ENCODE peak calls at places on chromosomes 7 and 10, in four cellular contexts. P is A549, H is HepG2, T is IMR-90. M is an unnamed sample.

GRCh38 chr10:49015700-49016099 is 76.1 kb upstream of the LRRC18 start:
- DNase-seq in P (no peak), H (no peak), T (no peak), M (no peak)

GRCh38 chr10:69377936-69378335 is 38.8 kb downstream of the TACR2 start:
- DNase-seq in P (no peak), H (no peak), T (no peak), M (no peak)

GRCh38 chr7:41010967-41011366 is 691.9 kb downstream of the INHBA start:
- DNase-seq in P (no peak), H (no peak), T (no peak), M (no peak)

GRCh38 chr10:84329094-84329611 is 764 bp downstream of the CCSER2 start:
- DNase-seq in P (peak; percentile 47), H (peak; percentile 47), T (peak; percentile 59), M (peak; percentile 45)

GRCh38 chr10:44195120-44196007 is 189.5 kb downstream of the CXCL12 start:
- DNase-seq in P (peak; percentile 29), H (peak; percentile 89), T (peak; percentile 94), M (no peak)

GRCh38 chr7:55469271-55469681 is 103.0 kb downstream of the VOPP1 start:
- DNase-seq in P (no peak), H (no peak), T (no peak), M (no peak)

GRCh38 chr10:117348236-117348635 is 27.0 kb downstream of the PDZD8 start:
- DNase-seq in P (no peak), H (no peak), T (no peak), M (no peak)

GRCh38 chr10:96090463-96090800 is 39.7 kb upstream of the ZNF518A start:
- DNase-seq in P (no peak), H (no peak), T (no peak), M (no peak)

GRCh38 chr7:123220396-123220795 is 20.6 kb upstream of the SLC13A1 start:
- DNase-seq in P (no peak), H (no peak), T (no peak), M (no peak)

GRCh38 chr7:77665161-77665560 is 31.1 kb upstream of the RSBN1L start:
- DNase-seq in P (no peak), H (no peak), T (peak; percentile 52), M (no peak)

GRCh38 chr7:3960045-3960772 is 659.2 kb downstream of the SDK1 start:
- DNase-seq in P (no peak), H (no peak), T (no peak), M (no peak)

GRCh38 chr7:3956949-3957348 is 655.9 kb downstream of the SDK1 start:
- DNase-seq in P (no peak), H (no peak), T (no peak), M (no peak)

GRCh38 chr7:3959364-3959763 is 658.3 kb downstream of the SDK1 start:
- DNase-seq in P (no peak), H (no peak), T (no peak), M (no peak)

GRCh38 chr7:3955751-3956696 is 655.0 kb downstream of the SDK1 start:
- DNase-seq in P (peak; percentile 11), H (no peak), T (peak; percentile 65), M (no peak)

DNA sequence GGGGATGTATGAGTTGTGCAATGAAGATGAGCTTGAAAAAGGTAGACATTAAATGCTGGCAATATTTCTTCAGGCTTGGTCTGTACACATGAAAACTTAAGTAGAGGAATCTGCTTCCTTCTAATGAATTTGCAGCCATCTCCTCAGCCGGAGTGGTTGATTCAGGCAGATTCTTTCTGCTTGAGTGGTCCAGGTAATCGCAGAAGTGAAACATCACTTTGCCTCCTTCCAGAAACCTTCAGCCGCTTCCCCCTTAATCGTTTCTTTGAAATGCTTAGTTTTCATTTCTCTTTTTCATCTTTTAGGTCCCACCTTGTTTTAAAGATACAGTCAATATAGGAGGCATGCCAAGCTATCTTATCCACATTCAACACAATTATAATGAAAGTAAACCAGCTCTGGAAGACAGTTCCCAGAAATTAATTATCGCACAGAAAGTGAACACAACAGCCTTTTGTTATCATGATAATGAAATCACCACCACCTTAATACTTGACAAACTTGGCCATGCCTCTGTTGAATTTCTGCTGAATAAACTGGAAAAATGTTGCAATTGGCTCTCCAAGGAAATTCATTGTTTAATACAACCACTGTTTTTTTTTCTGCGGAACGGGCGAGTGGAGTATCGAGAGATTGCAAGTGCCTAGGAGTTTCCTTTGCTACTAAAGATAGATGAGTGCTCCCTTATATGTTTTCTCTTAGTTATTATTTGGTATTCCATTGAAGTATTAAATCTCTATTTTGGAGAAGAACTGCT is 656.9 kb downstream of the SDK1 start:
- DNase-seq in P (no peak), H (no peak), T (no peak), M (no peak)
- TF ChIP-seq SMC3 in P (no peak), H (no peak), T (no peak), M (no peak)

GRCh38 chr10:32326119-32326518 is 20.8 kb downstream of the EPC1 start:
- DNase-seq in P (no peak), H (no peak), T (no peak), M (no peak)
- TF ChIP-seq MAFK in P (no peak), H (no peak), T (no peak), M (no peak)

DNA sequence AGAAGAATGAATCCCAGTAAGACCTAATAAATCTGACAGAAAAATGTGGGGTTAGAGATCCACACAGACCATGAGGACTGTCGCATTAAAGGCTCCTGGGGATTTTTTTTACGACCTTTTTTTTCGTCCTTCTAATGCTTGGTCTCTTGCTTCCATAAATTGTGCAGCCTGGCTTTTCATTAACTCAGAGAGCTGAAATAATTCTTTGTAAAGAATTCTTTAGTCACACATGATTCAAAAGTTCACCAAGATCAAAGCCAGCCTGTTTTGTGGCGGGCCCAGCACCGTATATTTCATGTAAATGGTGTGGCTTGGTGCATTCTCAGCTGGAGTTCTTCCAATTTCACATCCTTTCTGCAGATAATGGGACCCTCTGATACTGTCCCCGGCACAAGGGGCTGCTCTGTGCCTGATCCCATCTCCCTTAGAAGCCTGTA is 206.6 kb upstream of the BMPER start:
- DNase-seq in P (no peak), H (peak; percentile 82), T (no peak), M (no peak)
- TF ChIP-seq SMC3 in P (no peak), H (no peak), T (no peak), M (no peak)

GRCh38 chr10:30817541-30817940 is 188.0 kb upstream of the LYZL2 start:
- DNase-seq in P (no peak), H (no peak), T (no peak), M (no peak)

GRCh38 chr10:30819306-30820190 is 190.0 kb upstream of the LYZL2 start:
- DNase-seq in P (no peak), H (no peak), T (peak; percentile 88), M (no peak)

GRCh38 chr10:30818854-30819253 is 189.3 kb upstream of the LYZL2 start:
- DNase-seq in P (no peak), H (no peak), T (no peak), M (no peak)

GRCh38 chr10:30816812-30817193 is 187.2 kb upstream of the LYZL2 start:
- DNase-seq in P (no peak), H (no peak), T (no peak), M (peak; percentile 18)

DNA sequence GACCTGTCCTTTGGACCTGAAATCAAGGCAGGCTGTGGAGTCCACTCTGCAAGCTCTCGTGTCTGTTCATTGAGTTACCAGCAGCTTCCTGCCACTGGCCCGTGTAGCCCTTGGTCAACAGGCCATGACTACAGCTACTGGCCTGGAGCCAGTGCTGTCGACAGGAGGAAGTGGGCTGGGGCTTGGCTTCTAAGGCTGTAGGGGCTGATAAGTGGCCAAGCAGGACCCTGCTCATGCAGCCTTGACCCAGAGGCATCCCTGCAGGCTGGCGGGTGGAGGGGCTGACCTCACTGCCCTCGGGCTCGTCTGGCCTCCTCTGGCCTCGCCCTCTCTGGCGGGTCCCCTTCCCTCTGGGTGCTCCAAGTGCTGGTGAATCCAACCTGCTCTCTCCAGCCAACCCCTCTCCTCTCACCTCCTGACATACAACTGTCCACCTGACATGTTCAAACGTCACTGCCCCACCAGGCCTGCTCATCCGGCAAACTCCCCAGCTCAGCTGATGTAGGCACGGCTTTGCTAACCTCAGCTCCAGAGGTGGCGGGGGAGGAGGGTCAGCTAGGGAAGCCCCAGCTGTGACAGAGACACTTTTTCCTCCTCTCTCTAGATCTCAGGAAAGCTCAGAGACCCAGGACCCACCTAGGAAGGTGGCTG is 188.6 kb upstream of the LYZL2 start:
- DNase-seq in P (no peak), H (no peak), T (peak; percentile 58), M (peak; percentile 62)
- TF ChIP-seq MAFK in P (no peak), H (no peak), T (no peak), M (no peak)

GRCh38 chr10:14060320-14061070 is 270.2 kb downstream of the FRMD4A start:
- DNase-seq in P (no peak), H (no peak), T (no peak), M (no peak)
- TF ChIP-seq SMC3 in P (no peak), H (no peak), T (no peak), M (no peak)

DNA sequence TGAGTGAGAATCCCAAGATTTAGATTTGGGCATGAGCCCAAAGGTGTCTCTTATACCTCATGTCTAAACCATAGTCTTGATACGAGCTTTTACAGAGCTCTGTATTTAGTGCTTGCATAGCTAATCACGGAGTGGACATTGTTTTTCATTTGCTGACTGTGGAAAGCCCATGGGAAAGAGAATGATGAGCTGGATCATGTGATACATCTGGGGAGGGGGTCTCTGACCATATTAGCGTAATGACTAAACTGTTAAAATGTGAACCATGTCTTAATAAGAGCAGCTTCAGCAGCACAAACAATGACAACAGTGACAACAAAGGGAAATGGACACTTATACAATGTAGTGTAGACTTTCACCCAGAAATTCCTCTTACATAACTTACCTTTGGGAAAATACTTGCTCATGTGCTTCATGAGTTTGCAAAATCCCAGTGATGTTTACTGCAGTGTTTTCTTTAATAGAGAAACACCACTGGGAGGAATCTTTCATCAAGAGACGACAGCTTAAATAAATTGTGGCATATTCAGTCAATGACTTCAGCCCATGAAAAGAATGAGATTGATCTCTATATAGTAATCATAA is 44.0 kb upstream of the ITGB1 start:
- DNase-seq in P (peak; percentile 77), H (peak; percentile 63), T (no peak), M (no peak)
- TF ChIP-seq MAFK in P (peak; percentile 72), H (no peak), T (no peak), M (no peak)

M was measured in K562.